ENCODE peak calls at places on chromosome 5, in four cellular contexts. B is transverse colon, Y is A549, K is sigmoid colon. F is an unnamed sample.

GRCh38 chr5:143629871-143630658 is 181.9 kb upstream of the HMHB1 start:
- DNase-seq in Y (peak), K (no peak), B (no peak), F (no peak)

GRCh38 chr5:58462623-58463230 is 2.8 kb upstream of the PLK2 start:
- DNase-seq in Y (peak), B (peak), K (no peak), F (no peak)

GRCh38 chr5:74851684-74852353 is 14.4 kb downstream of the FAM169A start:
- DNase-seq in B (no peak), K (no peak), Y (peak), F (no peak)

GRCh38 chr5:31197183-31197582 is 3.7 kb downstream of the CDH6 start:
- DNase-seq in K (no peak), Y (peak), B (no peak), F (no peak)

GRCh38 chr5:171469336-171469735 is 49.9 kb downstream of the FGF18 start:
- DNase-seq in Y (no peak), K (no peak), B (no peak), F (no peak)

GRCh38 chr5:58984009-58984525 is 401.2 kb downstream of the RAB3C start:
- DNase-seq in B (no peak), Y (no peak), K (no peak), F (no peak)

GRCh38 chr5:125461641-125462072 is 715.2 kb upstream of the ZNF608 start:
- DNase-seq in Y (no peak), K (no peak), B (no peak), F (no peak)

GRCh38 chr5:43771611-43772031 is 168.6 kb downstream of the NNT start:
- DNase-seq in K (no peak), B (no peak), Y (no peak), F (no peak)

GRCh38 chr5:68068204-68068603 is 147.4 kb upstream of the PIK3R1 start:
- DNase-seq in Y (no peak), K (no peak), B (no peak), F (no peak)

GRCh38 chr5:41094871-41095270 is 23.7 kb upstream of the MROH2B start:
- DNase-seq in Y (peak), K (no peak), B (no peak), F (no peak)

GRCh38 chr5:66929281-66929680 is 267.3 kb downstream of the CD180 start:
- DNase-seq in B (no peak), Y (no peak), K (no peak), F (no peak)

GRCh38 chr5:171335616-171336015 is 26.6 kb downstream of the TLX3 start:
- DNase-seq in B (no peak), Y (no peak), K (no peak), F (no peak)

GRCh38 chr5:113578091-113578490 is 64.6 kb downstream of the YTHDC2 start:
- DNase-seq in B (no peak), K (no peak), Y (no peak), F (no peak)

GRCh38 chr5:4868140-4868735 is 271.9 kb upstream of the ADAMTS16 start:
- DNase-seq in K (peak), Y (peak), B (peak), F (no peak)

GRCh38 chr5:143279698-143280097 is 123.8 kb downstream of the NR3C1 start:
- DNase-seq in B (no peak), K (no peak), Y (peak), F (no peak)

GRCh38 chr5:147481857-147482256 is 28.0 kb downstream of the DPYSL3 start:
- DNase-seq in B (no peak), K (no peak), Y (no peak), F (no peak)

GRCh38 chr5:54883374-54884194 is 101.8 kb downstream of the ESM1 start:
- DNase-seq in Y (no peak), B (peak), K (peak), F (peak)

GRCh38 chr5:83542839-83543238 is 71.3 kb downstream of the VCAN start:
- DNase-seq in Y (no peak), B (no peak), K (no peak), F (no peak)
- TF ChIP-seq EP300 in Y (no peak), B (no peak), K (no peak), F (no peak)

GRCh38 chr5:139636207-139636792 is 11.8 kb upstream of the CXXC5 start:
- DNase-seq in Y (no peak), B (peak), K (no peak), F (no peak)
- H3K4me3 ChIP-seq in Y (no peak), B (no peak), K (no peak), F (no peak)

DNA sequence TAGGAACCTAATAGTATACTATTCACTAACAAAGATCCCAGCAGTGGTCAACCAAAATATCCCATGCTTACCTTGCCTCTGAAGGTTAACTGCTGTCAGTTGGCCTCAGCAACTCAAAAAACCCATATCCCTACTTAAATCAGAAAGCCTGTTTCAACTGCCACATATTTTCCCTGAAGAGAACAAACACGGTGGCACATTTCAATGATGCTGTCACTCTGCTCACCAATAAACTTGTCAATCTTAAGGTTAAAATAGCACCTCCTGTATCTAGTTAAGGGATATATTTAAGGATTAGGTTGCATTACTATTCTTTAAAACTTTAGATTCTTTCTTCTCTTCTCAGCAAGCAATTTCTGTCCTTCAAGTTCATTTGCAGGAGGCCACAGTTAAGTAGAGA is 986.9 kb downstream of the CDH18 start:
- DNase-seq in B (no peak), K (no peak), Y (no peak), F (no peak)
- TF ChIP-seq EP300 in B (no peak), K (no peak), Y (no peak), F (no peak)

DNA sequence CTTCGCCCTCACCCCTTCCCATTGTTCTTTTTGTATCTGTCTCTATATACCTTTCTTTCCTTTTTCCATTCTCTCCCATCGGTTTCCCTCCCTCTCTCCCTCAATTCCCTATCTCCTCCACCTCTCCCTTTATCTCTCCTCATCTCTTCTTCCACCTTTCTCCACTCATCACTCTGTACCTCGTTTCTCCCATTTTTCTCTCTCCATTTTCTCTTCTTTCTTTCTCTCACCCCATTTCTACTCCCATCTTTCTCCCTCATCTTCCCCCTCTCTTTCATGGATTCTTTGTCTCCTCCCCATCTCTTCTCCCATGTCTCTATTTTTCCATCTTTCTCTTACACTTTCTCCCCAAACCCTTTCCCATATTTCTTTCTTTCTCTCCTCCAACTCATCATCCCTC is 385.9 kb upstream of the CLINT1 start:
- DNase-seq in B (no peak), K (no peak), Y (no peak), F (no peak)
- H3K4me3 ChIP-seq in B (no peak), K (no peak), Y (no peak), F (no peak)

DNA sequence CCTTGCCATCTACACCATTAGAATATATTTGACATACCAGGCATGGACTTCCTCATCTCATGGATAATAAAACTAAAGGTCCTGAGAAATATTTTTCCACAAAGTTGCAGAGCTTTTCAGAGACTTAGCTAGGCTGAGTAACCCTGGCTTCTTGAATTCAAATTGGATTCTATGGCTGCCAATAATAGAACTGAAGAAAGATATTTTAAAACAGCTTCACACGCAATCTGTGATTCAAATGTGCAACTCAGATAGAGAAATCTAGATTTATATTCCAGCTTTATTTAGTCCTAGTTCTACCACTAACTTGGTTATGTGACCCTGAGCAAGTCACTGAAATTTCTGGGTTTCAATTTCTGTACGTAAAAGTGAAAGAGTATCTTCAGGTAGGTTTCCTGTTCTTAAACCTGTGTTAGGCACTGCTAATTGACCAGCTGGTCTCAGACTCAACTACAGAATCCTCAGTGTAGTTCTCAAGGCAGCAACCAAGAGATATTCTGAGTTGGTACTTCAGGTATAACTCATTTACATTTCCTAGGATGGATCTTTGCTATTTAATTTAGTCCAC is 235.3 kb downstream of the GABRB2 start:
- DNase-seq in K (no peak), Y (no peak), B (no peak), F (no peak)
- TF ChIP-seq EP300 in K (no peak), Y (no peak), B (no peak), F (no peak)

GRCh38 chr5:180289966-180290365 is 1.9 kb downstream of the MAPK9 start:
- DNase-seq in K (no peak), B (no peak), Y (no peak), F (no peak)
- H3K4me3 ChIP-seq in K (no peak), B (no peak), Y (no peak), F (no peak)

GRCh38 chr5:172858990-172859811 is 25.1 kb downstream of the ERGIC1 start:
- DNase-seq in K (peak), B (peak), Y (peak), F (peak)
- TF ChIP-seq EP300 in K (no peak), B (no peak), Y (peak), F (no peak)

DNA sequence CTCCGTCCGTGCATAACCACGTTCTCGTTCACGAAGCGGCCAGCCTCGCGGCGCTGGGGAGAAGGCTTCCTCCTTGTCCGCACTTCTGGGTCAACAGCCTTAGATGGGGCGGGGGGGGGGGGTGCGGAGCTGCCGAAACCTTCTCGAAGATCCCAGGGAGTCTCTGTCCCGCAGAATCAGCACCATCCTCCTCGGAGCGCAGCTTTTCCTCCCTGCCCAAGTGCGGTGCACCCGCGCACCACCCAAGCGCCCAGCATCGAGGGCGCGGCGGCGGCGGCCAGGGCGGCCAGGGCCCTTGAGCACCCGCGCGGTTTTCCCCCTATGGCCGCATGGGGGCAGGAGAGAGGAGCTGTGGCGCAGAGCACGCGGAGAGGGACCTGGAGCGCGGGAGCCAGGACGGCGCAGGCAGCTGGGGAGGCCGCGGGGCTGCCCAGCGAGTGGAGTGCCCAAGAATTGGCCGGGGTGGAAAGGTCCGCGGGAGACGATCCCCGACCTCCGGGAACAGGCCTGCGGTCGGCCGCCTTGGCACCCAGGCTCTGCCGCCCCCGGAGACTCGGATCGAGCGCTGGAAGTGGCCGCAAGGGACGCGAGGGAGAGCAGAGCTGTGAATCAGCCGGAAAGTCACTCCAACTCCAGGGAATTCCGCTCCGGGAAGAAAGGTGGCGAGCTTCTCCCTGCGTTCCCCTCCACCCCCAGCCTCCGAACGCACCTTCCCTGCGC is 43.1 kb downstream of the TMEM174 start:
- DNase-seq in B (peak), Y (peak), K (peak), F (peak)
- H3K4me3 ChIP-seq in B (peak), Y (peak), K (peak), F (peak)

GRCh38 chr5:154076240-154076922 is 37.6 kb downstream of the MFAP3 start:
- DNase-seq in Y (no peak), K (no peak), B (no peak), F (no peak)
- TF ChIP-seq EP300 in Y (no peak), K (no peak), B (no peak), F (no peak)

F was measured in suprapubic skin.